ENCODE peak calls at places on chromosomes 13 and 19, in eight cellular contexts. One of them, this sample, is unnamed.

GRCh38 chr13:40439928-40440327 is 226.5 kb downstream of the FOXO1 start:
- DNase-seq in RWPE1: no peak
- DNase-seq in BJ: no peak
- DNase-seq in adipocyte: no peak
- DNase-seq in NCI-H2227 treated with DMSO at 0.1 percent for 48 hours: no peak
- DNase-seq in cardiac muscle cell: no peak
- DNase-seq in stimulated activated CD4-positive, alpha-beta T cell treated with anti-CD3 and anti-CD28 coated beads, Interleukin-15, amount 100 ng/mL, for 1 hour: no peak
- DNase-seq in dorsolateral prefrontal cortex: no peak
- DNase-seq in this sample: peak

GRCh38 chr19:49362048-49362925 is at the start of gene TEAD2:
- DNase-seq in RWPE1: peak
- DNase-seq in BJ: no peak
- DNase-seq in adipocyte: peak
- DNase-seq in NCI-H2227 treated with DMSO at 0.1 percent for 48 hours: no peak
- DNase-seq in cardiac muscle cell: peak
- DNase-seq in stimulated activated CD4-positive, alpha-beta T cell treated with anti-CD3 and anti-CD28 coated beads, Interleukin-15, amount 100 ng/mL, for 1 hour: no peak
- DNase-seq in dorsolateral prefrontal cortex: no peak
- DNase-seq in this sample: peak

GRCh38 chr13:98664047-98664446 is 87.1 kb upstream of the STK24 start:
- DNase-seq in RWPE1: peak
- DNase-seq in BJ: peak
- DNase-seq in adipocyte: peak
- DNase-seq in NCI-H2227 treated with DMSO at 0.1 percent for 48 hours: no peak
- DNase-seq in cardiac muscle cell: no peak
- DNase-seq in stimulated activated CD4-positive, alpha-beta T cell treated with anti-CD3 and anti-CD28 coated beads, Interleukin-15, amount 100 ng/mL, for 1 hour: peak
- DNase-seq in dorsolateral prefrontal cortex: no peak
- DNase-seq in this sample: no peak

GRCh38 chr13:38687246-38688229 is 661 bp downstream of the FREM2 start:
- DNase-seq in RWPE1: peak
- DNase-seq in BJ: no peak
- DNase-seq in adipocyte: no peak
- DNase-seq in NCI-H2227 treated with DMSO at 0.1 percent for 48 hours: no peak
- DNase-seq in cardiac muscle cell: peak
- DNase-seq in stimulated activated CD4-positive, alpha-beta T cell treated with anti-CD3 and anti-CD28 coated beads, Interleukin-15, amount 100 ng/mL, for 1 hour: no peak
- DNase-seq in dorsolateral prefrontal cortex: no peak
- DNase-seq in this sample: peak

GRCh38 chr13:93388701-93389100 is 162.1 kb downstream of the GPC6 start:
- DNase-seq in RWPE1: no peak
- DNase-seq in BJ: no peak
- DNase-seq in adipocyte: peak
- DNase-seq in NCI-H2227 treated with DMSO at 0.1 percent for 48 hours: no peak
- DNase-seq in cardiac muscle cell: no peak
- DNase-seq in stimulated activated CD4-positive, alpha-beta T cell treated with anti-CD3 and anti-CD28 coated beads, Interleukin-15, amount 100 ng/mL, for 1 hour: no peak
- DNase-seq in dorsolateral prefrontal cortex: no peak
- DNase-seq in this sample: no peak

GRCh38 chr19:48514123-48514458 is 2.5 kb upstream of the LMTK3 start:
- DNase-seq in RWPE1: no peak
- DNase-seq in BJ: no peak
- DNase-seq in adipocyte: no peak
- DNase-seq in NCI-H2227 treated with DMSO at 0.1 percent for 48 hours: no peak
- DNase-seq in cardiac muscle cell: no peak
- DNase-seq in stimulated activated CD4-positive, alpha-beta T cell treated with anti-CD3 and anti-CD28 coated beads, Interleukin-15, amount 100 ng/mL, for 1 hour: no peak
- DNase-seq in dorsolateral prefrontal cortex: no peak
- DNase-seq in this sample: no peak

GRCh38 chr13:60078226-60078625 is 85.5 kb downstream of the DIAPH3 start:
- DNase-seq in RWPE1: no peak
- DNase-seq in BJ: no peak
- DNase-seq in adipocyte: no peak
- DNase-seq in NCI-H2227 treated with DMSO at 0.1 percent for 48 hours: no peak
- DNase-seq in cardiac muscle cell: no peak
- DNase-seq in stimulated activated CD4-positive, alpha-beta T cell treated with anti-CD3 and anti-CD28 coated beads, Interleukin-15, amount 100 ng/mL, for 1 hour: no peak
- DNase-seq in dorsolateral prefrontal cortex: no peak
- DNase-seq in this sample: no peak

GRCh38 chr19:47608908-47609879 is at the start of gene BICRA:
- DNase-seq in RWPE1: peak
- DNase-seq in BJ: no peak
- DNase-seq in adipocyte: peak
- DNase-seq in NCI-H2227 treated with DMSO at 0.1 percent for 48 hours: peak
- DNase-seq in cardiac muscle cell: peak
- DNase-seq in stimulated activated CD4-positive, alpha-beta T cell treated with anti-CD3 and anti-CD28 coated beads, Interleukin-15, amount 100 ng/mL, for 1 hour: peak
- DNase-seq in dorsolateral prefrontal cortex: peak
- DNase-seq in this sample: peak

GRCh38 chr19:1663854-1664253 is 11.4 kb upstream of the TCF3 start:
- DNase-seq in RWPE1: no peak
- DNase-seq in BJ: no peak
- DNase-seq in adipocyte: no peak
- DNase-seq in NCI-H2227 treated with DMSO at 0.1 percent for 48 hours: no peak
- DNase-seq in cardiac muscle cell: no peak
- DNase-seq in stimulated activated CD4-positive, alpha-beta T cell treated with anti-CD3 and anti-CD28 coated beads, Interleukin-15, amount 100 ng/mL, for 1 hour: no peak
- DNase-seq in dorsolateral prefrontal cortex: no peak
- DNase-seq in this sample: no peak

GRCh38 chr19:24099829-24100228 is 12.8 kb downstream of the ZNF254 start:
- DNase-seq in RWPE1: no peak
- DNase-seq in BJ: no peak
- DNase-seq in adipocyte: peak
- DNase-seq in NCI-H2227 treated with DMSO at 0.1 percent for 48 hours: no peak
- DNase-seq in cardiac muscle cell: no peak
- DNase-seq in stimulated activated CD4-positive, alpha-beta T cell treated with anti-CD3 and anti-CD28 coated beads, Interleukin-15, amount 100 ng/mL, for 1 hour: no peak
- DNase-seq in dorsolateral prefrontal cortex: no peak
- DNase-seq in this sample: no peak

GRCh38 chr13:112727581-112727980 is 37.7 kb downstream of the ATP11A start:
- DNase-seq in RWPE1: no peak
- DNase-seq in BJ: no peak
- DNase-seq in adipocyte: no peak
- DNase-seq in NCI-H2227 treated with DMSO at 0.1 percent for 48 hours: no peak
- DNase-seq in cardiac muscle cell: no peak
- DNase-seq in stimulated activated CD4-positive, alpha-beta T cell treated with anti-CD3 and anti-CD28 coated beads, Interleukin-15, amount 100 ng/mL, for 1 hour: no peak
- DNase-seq in dorsolateral prefrontal cortex: no peak
- DNase-seq in this sample: peak

GRCh38 chr13:109241160-109241559 is 545.2 kb downstream of the IRS2 start:
- DNase-seq in RWPE1: no peak
- DNase-seq in BJ: no peak
- DNase-seq in adipocyte: no peak
- DNase-seq in NCI-H2227 treated with DMSO at 0.1 percent for 48 hours: no peak
- DNase-seq in cardiac muscle cell: no peak
- DNase-seq in stimulated activated CD4-positive, alpha-beta T cell treated with anti-CD3 and anti-CD28 coated beads, Interleukin-15, amount 100 ng/mL, for 1 hour: no peak
- DNase-seq in dorsolateral prefrontal cortex: no peak
- DNase-seq in this sample: no peak

GRCh38 chr19:47363758-47364529 is 14.8 kb downstream of the DHX34 start:
- DNase-seq in RWPE1: no peak
- DNase-seq in BJ: no peak
- DNase-seq in adipocyte: peak
- DNase-seq in NCI-H2227 treated with DMSO at 0.1 percent for 48 hours: no peak
- DNase-seq in cardiac muscle cell: no peak
- DNase-seq in stimulated activated CD4-positive, alpha-beta T cell treated with anti-CD3 and anti-CD28 coated beads, Interleukin-15, amount 100 ng/mL, for 1 hour: no peak
- DNase-seq in dorsolateral prefrontal cortex: no peak
- DNase-seq in this sample: no peak

GRCh38 chr19:13083627-13084026 is 19.0 kb downstream of the LYL1 start:
- DNase-seq in RWPE1: no peak
- DNase-seq in BJ: no peak
- DNase-seq in adipocyte: no peak
- DNase-seq in NCI-H2227 treated with DMSO at 0.1 percent for 48 hours: peak
- DNase-seq in cardiac muscle cell: no peak
- DNase-seq in stimulated activated CD4-positive, alpha-beta T cell treated with anti-CD3 and anti-CD28 coated beads, Interleukin-15, amount 100 ng/mL, for 1 hour: no peak
- DNase-seq in dorsolateral prefrontal cortex: no peak
- DNase-seq in this sample: no peak

GRCh38 chr13:101449971-101450748 is 2.3 kb upstream of the ITGBL1 start:
- DNase-seq in RWPE1: peak
- DNase-seq in BJ: peak
- DNase-seq in adipocyte: peak
- DNase-seq in NCI-H2227 treated with DMSO at 0.1 percent for 48 hours: no peak
- DNase-seq in cardiac muscle cell: no peak
- DNase-seq in stimulated activated CD4-positive, alpha-beta T cell treated with anti-CD3 and anti-CD28 coated beads, Interleukin-15, amount 100 ng/mL, for 1 hour: no peak
- DNase-seq in dorsolateral prefrontal cortex: no peak
- DNase-seq in this sample: no peak

GRCh38 chr19:16076154-16076957 is at the start of gene TPM4:
- DNase-seq in RWPE1: peak
- DNase-seq in BJ: peak
- DNase-seq in adipocyte: peak
- DNase-seq in NCI-H2227 treated with DMSO at 0.1 percent for 48 hours: peak
- DNase-seq in cardiac muscle cell: peak
- DNase-seq in stimulated activated CD4-positive, alpha-beta T cell treated with anti-CD3 and anti-CD28 coated beads, Interleukin-15, amount 100 ng/mL, for 1 hour: peak
- DNase-seq in dorsolateral prefrontal cortex: peak
- DNase-seq in this sample: peak

GRCh38 chr19:17632577-17632976 is 55.6 kb downstream of the UNC13A start:
- DNase-seq in RWPE1: no peak
- DNase-seq in BJ: no peak
- DNase-seq in adipocyte: no peak
- DNase-seq in NCI-H2227 treated with DMSO at 0.1 percent for 48 hours: no peak
- DNase-seq in cardiac muscle cell: no peak
- DNase-seq in stimulated activated CD4-positive, alpha-beta T cell treated with anti-CD3 and anti-CD28 coated beads, Interleukin-15, amount 100 ng/mL, for 1 hour: no peak
- DNase-seq in dorsolateral prefrontal cortex: no peak
- DNase-seq in this sample: no peak

GRCh38 chr13:97780486-97780885 is 173.0 kb upstream of the IPO5 start:
- DNase-seq in RWPE1: no peak
- DNase-seq in BJ: no peak
- DNase-seq in adipocyte: no peak
- DNase-seq in NCI-H2227 treated with DMSO at 0.1 percent for 48 hours: no peak
- DNase-seq in cardiac muscle cell: no peak
- DNase-seq in stimulated activated CD4-positive, alpha-beta T cell treated with anti-CD3 and anti-CD28 coated beads, Interleukin-15, amount 100 ng/mL, for 1 hour: no peak
- DNase-seq in dorsolateral prefrontal cortex: no peak
- DNase-seq in this sample: no peak

GRCh38 chr19:1610579-1610978 is 5.3 kb upstream of the UQCR11 start:
- DNase-seq in RWPE1: no peak
- DNase-seq in BJ: no peak
- DNase-seq in adipocyte: no peak
- DNase-seq in NCI-H2227 treated with DMSO at 0.1 percent for 48 hours: no peak
- DNase-seq in cardiac muscle cell: no peak
- DNase-seq in stimulated activated CD4-positive, alpha-beta T cell treated with anti-CD3 and anti-CD28 coated beads, Interleukin-15, amount 100 ng/mL, for 1 hour: no peak
- DNase-seq in dorsolateral prefrontal cortex: no peak
- DNase-seq in this sample: no peak

GRCh38 chr19:3508771-3509535 is 2.8 kb downstream of the FZR1 start:
- DNase-seq in RWPE1: no peak
- DNase-seq in BJ: no peak
- DNase-seq in adipocyte: no peak
- DNase-seq in NCI-H2227 treated with DMSO at 0.1 percent for 48 hours: no peak
- DNase-seq in cardiac muscle cell: no peak
- DNase-seq in stimulated activated CD4-positive, alpha-beta T cell treated with anti-CD3 and anti-CD28 coated beads, Interleukin-15, amount 100 ng/mL, for 1 hour: no peak
- DNase-seq in dorsolateral prefrontal cortex: no peak
- DNase-seq in this sample: peak

GRCh38 chr13:41418027-41418426 is 39.3 kb upstream of the RGCC start:
- DNase-seq in RWPE1: no peak
- DNase-seq in BJ: peak
- DNase-seq in adipocyte: peak
- DNase-seq in NCI-H2227 treated with DMSO at 0.1 percent for 48 hours: no peak
- DNase-seq in cardiac muscle cell: no peak
- DNase-seq in stimulated activated CD4-positive, alpha-beta T cell treated with anti-CD3 and anti-CD28 coated beads, Interleukin-15, amount 100 ng/mL, for 1 hour: no peak
- DNase-seq in dorsolateral prefrontal cortex: no peak
- DNase-seq in this sample: no peak

GRCh38 chr19:39372941-39373340 is 18.0 kb downstream of the PAF1 start:
- DNase-seq in RWPE1: no peak
- DNase-seq in BJ: no peak
- DNase-seq in adipocyte: peak
- DNase-seq in NCI-H2227 treated with DMSO at 0.1 percent for 48 hours: no peak
- DNase-seq in cardiac muscle cell: no peak
- DNase-seq in stimulated activated CD4-positive, alpha-beta T cell treated with anti-CD3 and anti-CD28 coated beads, Interleukin-15, amount 100 ng/mL, for 1 hour: no peak
- DNase-seq in dorsolateral prefrontal cortex: no peak
- DNase-seq in this sample: no peak

GRCh38 chr19:18465964-18466339 is 28.0 kb upstream of the ISYNA1 start:
- DNase-seq in RWPE1: no peak
- DNase-seq in BJ: no peak
- DNase-seq in adipocyte: no peak
- DNase-seq in NCI-H2227 treated with DMSO at 0.1 percent for 48 hours: no peak
- DNase-seq in cardiac muscle cell: no peak
- DNase-seq in stimulated activated CD4-positive, alpha-beta T cell treated with anti-CD3 and anti-CD28 coated beads, Interleukin-15, amount 100 ng/mL, for 1 hour: no peak
- DNase-seq in dorsolateral prefrontal cortex: no peak
- DNase-seq in this sample: no peak

GRCh38 chr19:19214892-19215291 is 3.1 kb downstream of the NCAN start:
- DNase-seq in RWPE1: no peak
- DNase-seq in BJ: no peak
- DNase-seq in adipocyte: peak
- DNase-seq in NCI-H2227 treated with DMSO at 0.1 percent for 48 hours: no peak
- DNase-seq in cardiac muscle cell: peak
- DNase-seq in stimulated activated CD4-positive, alpha-beta T cell treated with anti-CD3 and anti-CD28 coated beads, Interleukin-15, amount 100 ng/mL, for 1 hour: no peak
- DNase-seq in dorsolateral prefrontal cortex: no peak
- DNase-seq in this sample: no peak

GRCh38 chr19:48772503-48772953 is 17.2 kb downstream of the FGF21 start:
- DNase-seq in RWPE1: no peak
- DNase-seq in BJ: no peak
- DNase-seq in adipocyte: no peak
- DNase-seq in NCI-H2227 treated with DMSO at 0.1 percent for 48 hours: no peak
- DNase-seq in cardiac muscle cell: no peak
- DNase-seq in stimulated activated CD4-positive, alpha-beta T cell treated with anti-CD3 and anti-CD28 coated beads, Interleukin-15, amount 100 ng/mL, for 1 hour: no peak
- DNase-seq in dorsolateral prefrontal cortex: no peak
- DNase-seq in this sample: peak

GRCh38 chr19:51501594-51502263 is at the start of gene SIGLEC12:
- DNase-seq in RWPE1: no peak
- DNase-seq in BJ: no peak
- DNase-seq in adipocyte: no peak
- DNase-seq in NCI-H2227 treated with DMSO at 0.1 percent for 48 hours: no peak
- DNase-seq in cardiac muscle cell: no peak
- DNase-seq in stimulated activated CD4-positive, alpha-beta T cell treated with anti-CD3 and anti-CD28 coated beads, Interleukin-15, amount 100 ng/mL, for 1 hour: no peak
- DNase-seq in dorsolateral prefrontal cortex: no peak
- DNase-seq in this sample: no peak

GRCh38 chr13:30718661-30719520 is 16.5 kb upstream of the ALOX5AP start:
- DNase-seq in RWPE1: peak
- DNase-seq in BJ: peak
- DNase-seq in adipocyte: peak
- DNase-seq in NCI-H2227 treated with DMSO at 0.1 percent for 48 hours: no peak
- DNase-seq in cardiac muscle cell: no peak
- DNase-seq in stimulated activated CD4-positive, alpha-beta T cell treated with anti-CD3 and anti-CD28 coated beads, Interleukin-15, amount 100 ng/mL, for 1 hour: no peak
- DNase-seq in dorsolateral prefrontal cortex: no peak
- DNase-seq in this sample: no peak

GRCh38 chr19:574658-575526 is 2.5 kb downstream of the BSG start:
- DNase-seq in RWPE1: peak
- DNase-seq in BJ: no peak
- DNase-seq in adipocyte: peak
- DNase-seq in NCI-H2227 treated with DMSO at 0.1 percent for 48 hours: no peak
- DNase-seq in cardiac muscle cell: peak
- DNase-seq in stimulated activated CD4-positive, alpha-beta T cell treated with anti-CD3 and anti-CD28 coated beads, Interleukin-15, amount 100 ng/mL, for 1 hour: no peak
- DNase-seq in dorsolateral prefrontal cortex: peak
- DNase-seq in this sample: peak

GRCh38 chr13:83333614-83334388 is 548.5 kb downstream of the SLITRK1 start:
- DNase-seq in RWPE1: no peak
- DNase-seq in BJ: no peak
- DNase-seq in adipocyte: no peak
- DNase-seq in NCI-H2227 treated with DMSO at 0.1 percent for 48 hours: no peak
- DNase-seq in cardiac muscle cell: no peak
- DNase-seq in stimulated activated CD4-positive, alpha-beta T cell treated with anti-CD3 and anti-CD28 coated beads, Interleukin-15, amount 100 ng/mL, for 1 hour: no peak
- DNase-seq in dorsolateral prefrontal cortex: no peak
- DNase-seq in this sample: no peak

GRCh38 chr19:29771708-29772415 is 39.9 kb upstream of the CCNE1 start:
- DNase-seq in RWPE1: peak
- DNase-seq in BJ: no peak
- DNase-seq in adipocyte: peak
- DNase-seq in NCI-H2227 treated with DMSO at 0.1 percent for 48 hours: peak
- DNase-seq in cardiac muscle cell: peak
- DNase-seq in stimulated activated CD4-positive, alpha-beta T cell treated with anti-CD3 and anti-CD28 coated beads, Interleukin-15, amount 100 ng/mL, for 1 hour: peak
- DNase-seq in dorsolateral prefrontal cortex: peak
- DNase-seq in this sample: no peak

GRCh38 chr13:99196466-99197256 is 4.0 kb upstream of the UBAC2 start:
- DNase-seq in RWPE1: peak
- DNase-seq in BJ: no peak
- DNase-seq in adipocyte: no peak
- DNase-seq in NCI-H2227 treated with DMSO at 0.1 percent for 48 hours: no peak
- DNase-seq in cardiac muscle cell: no peak
- DNase-seq in stimulated activated CD4-positive, alpha-beta T cell treated with anti-CD3 and anti-CD28 coated beads, Interleukin-15, amount 100 ng/mL, for 1 hour: no peak
- DNase-seq in dorsolateral prefrontal cortex: no peak
- DNase-seq in this sample: no peak

GRCh38 chr19:47796785-47797184 is 7.6 kb downstream of the TPRX1 start:
- DNase-seq in RWPE1: no peak
- DNase-seq in BJ: no peak
- DNase-seq in adipocyte: no peak
- DNase-seq in NCI-H2227 treated with DMSO at 0.1 percent for 48 hours: no peak
- DNase-seq in cardiac muscle cell: no peak
- DNase-seq in stimulated activated CD4-positive, alpha-beta T cell treated with anti-CD3 and anti-CD28 coated beads, Interleukin-15, amount 100 ng/mL, for 1 hour: no peak
- DNase-seq in dorsolateral prefrontal cortex: no peak
- DNase-seq in this sample: no peak

GRCh38 chr19:29884466-29884865 is 57.6 kb upstream of the URI1 start:
- DNase-seq in RWPE1: no peak
- DNase-seq in BJ: no peak
- DNase-seq in adipocyte: no peak
- DNase-seq in NCI-H2227 treated with DMSO at 0.1 percent for 48 hours: no peak
- DNase-seq in cardiac muscle cell: no peak
- DNase-seq in stimulated activated CD4-positive, alpha-beta T cell treated with anti-CD3 and anti-CD28 coated beads, Interleukin-15, amount 100 ng/mL, for 1 hour: no peak
- DNase-seq in dorsolateral prefrontal cortex: no peak
- DNase-seq in this sample: no peak